ENCODE peak calls at places on chromosomes 1 and 21, in four cellular contexts. J is breast epithelium; O is CD8-positive, alpha-beta memory T cell; G is skeletal muscle cell. T is an unnamed sample.

GRCh38 chr1:85607126-85607912 is 26.8 kb downstream of the CCN1 start:
- DNase-seq in J (peak), O (no peak), G (peak), T (peak)

GRCh38 chr21:31267644-31268043 is 76.4 kb downstream of the TIAM1 start:
- DNase-seq in O (no peak), G (no peak), J (no peak), T (no peak)

GRCh38 chr1:151853411-151853930 is at the start of gene THEM5:
- DNase-seq in G (no peak), J (no peak), O (no peak), T (no peak)

GRCh38 chr1:157137051-157137772 is 983 bp downstream of the ETV3 start:
- DNase-seq in G (no peak), J (no peak), O (no peak), T (no peak)

GRCh38 chr1:179728266-179728665 is 14.8 kb upstream of the FAM163A start:
- DNase-seq in G (no peak), O (no peak), J (no peak), T (no peak)

GRCh38 chr1:181152892-181153633 is 64.6 kb downstream of the IER5 start:
- DNase-seq in G (peak), J (peak), O (no peak), T (peak)

GRCh38 chr1:52334906-52335528 is 31.0 kb downstream of the CC2D1B start:
- DNase-seq in O (no peak), G (no peak), J (no peak), T (no peak)

GRCh38 chr21:44862869-44863685 is 10.4 kb downstream of the PTTG1IP start:
- DNase-seq in O (no peak), J (no peak), G (no peak), T (no peak)

GRCh38 chr1:223001653-223002634 is 141.1 kb downstream of the TLR5 start:
- DNase-seq in G (no peak), J (no peak), O (no peak), T (no peak)

GRCh38 chr1:109814223-109814622 is 50.5 kb upstream of the EPS8L3 start:
- DNase-seq in G (no peak), J (no peak), O (no peak), T (no peak)

GRCh38 chr1:3313579-3313955 is 140.9 kb upstream of the ARHGEF16 start:
- DNase-seq in J (peak), O (no peak), G (peak), T (peak)

GRCh38 chr1:25676488-25676887 is 59.9 kb downstream of the MAN1C1 start:
- DNase-seq in O (no peak), G (no peak), J (no peak), T (no peak)

GRCh38 chr1:108107658-108108057 is 92.5 kb downstream of the SLC25A24 start:
- DNase-seq in G (peak), J (no peak), O (no peak), T (no peak)

GRCh38 chr1:111197598-111198289 is 2.7 kb downstream of the DENND2D start:
- DNase-seq in G (no peak), O (peak), J (no peak), T (no peak)

GRCh38 chr1:220921498-220921897 is 42.3 kb downstream of the HLX start:
- DNase-seq in O (no peak), G (no peak), J (no peak), T (no peak)

GRCh38 chr1:244964112-244964971 is 100.0 kb upstream of the HNRNPU start:
- DNase-seq in G (peak), J (no peak), O (peak), T (peak)

GRCh38 chr1:26913389-26913753 is 404 bp downstream of the NR0B2 start:
- DNase-seq in O (no peak), J (no peak), G (no peak), T (no peak)

GRCh38 chr1:111476761-111477309 is 3.1 kb downstream of the C1orf162 start:
- DNase-seq in O (peak), G (no peak), J (no peak), T (no peak)

GRCh38 chr1:16076003-16076870 is 2.8 kb upstream of the FAM131C start:
- DNase-seq in G (peak), J (no peak), O (no peak), T (peak)

GRCh38 chr1:187001198-187001904 is 172.6 kb downstream of the PLA2G4A start:
- DNase-seq in G (peak), J (no peak), O (no peak), T (peak)

GRCh38 chr1:192724670-192725069 is 84.2 kb upstream of the RGS2 start:
- DNase-seq in O (no peak), J (no peak), G (peak), T (peak)

GRCh38 chr21:45496968-45497845 is 45.0 kb downstream of the SLC19A1 start:
- DNase-seq in J (no peak), O (no peak), G (no peak), T (no peak)

GRCh38 chr1:12244078-12244477 is 14.2 kb downstream of the VPS13D start:
- DNase-seq in O (no peak), J (no peak), G (no peak), T (no peak)

GRCh38 chr1:175599212-175599681 is 144.1 kb downstream of the TNR start:
- DNase-seq in G (no peak), O (no peak), J (no peak), T (no peak)

GRCh38 chr1:31249854-31250253 is 10.2 kb upstream of the NKAIN1 start:
- DNase-seq in G (no peak), O (no peak), J (no peak), T (no peak)

GRCh38 chr1:92601044-92601443 is 114.3 kb upstream of the GFI1 start:
- DNase-seq in O (no peak), G (no peak), J (no peak), T (no peak)

GRCh38 chr1:53536606-53537005 is 77.4 kb downstream of the DMRTB1 start:
- DNase-seq in O (no peak), G (no peak), J (no peak), T (no peak)

GRCh38 chr1:234564035-234565029 is 45.6 kb downstream of the IRF2BP2 start:
- DNase-seq in G (peak), J (peak), O (no peak), T (peak)

GRCh38 chr1:172180886-172181285 is 239.6 kb upstream of the C1orf105 start:
- DNase-seq in J (no peak), G (no peak), O (no peak), T (no peak)

GRCh38 chr1:203479646-203480045 is 4.0 kb downstream of the PRELP start:
- DNase-seq in G (no peak), J (no peak), O (no peak), T (no peak)

GRCh38 chr1:203481186-203481585 is 5.6 kb downstream of the PRELP start:
- DNase-seq in O (no peak), J (no peak), G (no peak), T (no peak)

GRCh38 chr1:203478986-203479385 is 3.4 kb downstream of the PRELP start:
- DNase-seq in J (no peak), G (no peak), O (no peak), T (no peak)

GRCh38 chr1:203480525-203481084 is 5.0 kb downstream of the PRELP start:
- DNase-seq in G (peak), O (peak), J (peak), T (peak)

GRCh38 chr1:203480084-203480483 is 4.5 kb downstream of the PRELP start:
- DNase-seq in J (no peak), G (no peak), O (no peak), T (no peak)
- H3K4me3 ChIP-seq in J (peak), G (no peak), O (no peak), T (no peak)

DNA sequence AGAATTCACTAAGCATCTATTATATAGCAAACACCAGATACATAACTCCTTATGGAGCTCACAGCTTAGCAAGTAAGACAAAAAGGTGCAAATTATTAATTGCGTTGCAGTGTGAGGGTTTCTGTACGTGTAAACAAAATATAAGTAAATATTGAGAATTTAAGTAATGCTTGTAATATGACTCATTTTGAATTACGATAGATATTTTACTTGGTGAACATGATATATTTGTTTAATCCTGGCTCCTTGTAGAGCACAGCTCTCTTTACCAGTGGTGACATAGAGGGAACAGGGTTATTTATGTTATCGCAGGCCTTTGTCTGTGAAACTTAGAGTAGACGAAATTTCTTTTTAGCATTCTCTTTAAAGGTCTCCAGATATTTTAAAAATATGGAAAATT is 36.4 kb downstream of the LYPLAL1 start:
- DNase-seq in O (no peak), G (no peak), J (no peak), T (no peak)
- H3K4me3 ChIP-seq in O (no peak), G (no peak), J (no peak), T (no peak)

GRCh38 chr1:1309525-1310385 is 1.4 kb downstream of the PUSL1 start:
- DNase-seq in G (no peak), O (no peak), J (no peak), T (no peak)

GRCh38 chr1:1308756-1309524 is 543 bp downstream of the PUSL1 start:
- DNase-seq in G (no peak), O (no peak), J (no peak), T (no peak)

GRCh38 chr1:1311107-1312104 is 3.0 kb downstream of the PUSL1 start:
- DNase-seq in O (no peak), G (no peak), J (no peak), T (no peak)

GRCh38 chr1:1312450-1313314 is 4.3 kb downstream of the PUSL1 start:
- DNase-seq in O (no peak), G (no peak), J (no peak), T (no peak)

DNA sequence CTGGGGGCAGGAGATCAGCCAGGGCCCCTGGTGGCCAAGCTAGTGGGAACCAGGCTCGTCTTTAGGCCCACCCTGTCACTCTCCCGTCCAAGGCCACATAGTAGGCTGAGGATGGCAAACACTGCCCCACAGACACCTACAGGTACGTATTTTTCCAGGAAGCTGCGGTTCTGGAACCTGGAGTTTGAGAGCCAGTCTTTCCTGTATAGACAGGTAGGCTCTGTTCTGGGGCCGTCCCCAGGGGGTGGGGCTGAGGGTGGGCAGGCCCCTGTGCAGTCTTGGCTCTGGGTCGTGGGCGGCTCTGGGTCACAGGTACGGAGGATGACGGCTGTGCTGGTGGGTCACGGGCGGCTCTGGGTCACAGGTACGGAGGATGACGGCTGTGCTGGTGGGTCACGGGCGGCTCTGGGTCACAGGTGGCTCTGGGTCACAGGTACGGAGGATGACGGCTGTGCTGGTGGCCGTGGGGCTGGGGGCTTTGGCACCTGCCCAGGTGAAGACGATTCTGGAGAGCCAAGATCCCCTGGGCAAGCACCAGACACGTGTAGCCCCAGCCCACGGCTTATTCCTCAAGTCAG is 2.2 kb downstream of the PUSL1 start:
- DNase-seq in J (peak), G (no peak), O (no peak), T (no peak)
- H3K4me3 ChIP-seq in J (no peak), G (no peak), O (no peak), T (no peak)

GRCh38 chr1:118979754-118980270 is 8.3 kb downstream of the TBX15 start:
- DNase-seq in J (no peak), O (no peak), G (no peak), T (no peak)

GRCh38 chr1:118981436-118981835 is 6.7 kb downstream of the TBX15 start:
- DNase-seq in O (no peak), G (no peak), J (no peak), T (no peak)

GRCh38 chr1:118982281-118982680 is 5.9 kb downstream of the TBX15 start:
- DNase-seq in O (no peak), J (no peak), G (no peak), T (no peak)

GRCh38 chr1:118977591-118977990 is 10.6 kb downstream of the TBX15 start:
- DNase-seq in J (no peak), G (no peak), O (no peak), T (no peak)

GRCh38 chr1:118978914-118979701 is 9.0 kb downstream of the TBX15 start:
- DNase-seq in O (no peak), G (no peak), J (no peak), T (no peak)
- H3K4me3 ChIP-seq in O (no peak), G (peak), J (peak), T (peak)

GRCh38 chr1:120179420-120180348 is 3.4 kb upstream of the SEC22B start:
- DNase-seq in O (no peak), G (peak), J (no peak), T (peak)
- H3K4me3 ChIP-seq in O (no peak), G (peak), J (peak), T (no peak)

GRCh38 chr1:20733361-20733975 is 965 bp upstream of the SH2D5 start:
- DNase-seq in O (no peak), G (no peak), J (peak), T (no peak)
- H3K4me3 ChIP-seq in O (peak), G (no peak), J (peak), T (no peak)

GRCh38 chr1:206511362-206512064 is 4.2 kb downstream of the RASSF5 start:
- DNase-seq in G (no peak), J (no peak), O (no peak), T (no peak)
- H3K4me3 ChIP-seq in G (no peak), J (no peak), O (no peak), T (no peak)

GRCh38 chr1:184056921-184057496 is 5.5 kb downstream of the TSEN15 start:
- DNase-seq in J (no peak), O (no peak), G (no peak), T (peak)

GRCh38 chr1:184062640-184063280 is 11.2 kb downstream of the TSEN15 start:
- DNase-seq in G (no peak), O (no peak), J (no peak), T (no peak)

GRCh38 chr1:184061396-184062003 is 10.0 kb downstream of the TSEN15 start:
- DNase-seq in G (peak), J (no peak), O (no peak), T (peak)

GRCh38 chr1:184059887-184060286 is 8.4 kb downstream of the TSEN15 start:
- DNase-seq in O (no peak), J (no peak), G (no peak), T (no peak)

DNA sequence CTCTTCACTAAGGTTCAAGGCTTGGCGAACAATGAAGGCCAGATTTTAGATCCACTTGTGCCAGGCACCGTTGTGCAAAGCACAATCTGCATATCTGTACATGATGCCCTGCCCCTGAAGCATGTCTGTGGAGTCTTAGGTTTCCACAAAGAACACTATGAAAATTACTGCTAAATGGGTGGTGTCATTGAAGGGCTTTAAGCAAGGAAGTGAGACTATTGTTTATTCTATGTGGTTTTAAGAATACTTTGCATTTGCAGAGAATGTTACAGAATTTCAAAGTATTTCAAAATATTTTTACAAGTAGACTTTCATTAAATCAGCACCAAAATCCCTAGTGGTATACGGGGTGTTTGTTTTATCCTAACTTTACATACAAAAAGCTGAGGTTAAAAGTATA is 8.8 kb downstream of the TSEN15 start:
- DNase-seq in G (no peak), O (no peak), J (no peak), T (no peak)
- H3K4me3 ChIP-seq in G (no peak), O (no peak), J (no peak), T (no peak)

GRCh38 chr1:37480125-37480466 is 5.7 kb downstream of the ZC3H12A start:
- DNase-seq in G (no peak), J (no peak), O (no peak), T (no peak)
- H3K4me3 ChIP-seq in G (peak), J (peak), O (peak), T (peak)

GRCh38 chr1:43835141-43836021 is 98.2 kb upstream of the ARTN start:
- DNase-seq in G (peak), O (no peak), J (no peak), T (peak)

GRCh38 chr1:43839056-43839455 is 94.5 kb upstream of the ARTN start:
- DNase-seq in O (no peak), J (no peak), G (no peak), T (no peak)

GRCh38 chr1:43833013-43833412 is 100.6 kb upstream of the ARTN start:
- DNase-seq in G (no peak), J (no peak), O (no peak), T (no peak)

GRCh38 chr1:43834280-43835140 is 99.1 kb upstream of the ARTN start:
- DNase-seq in J (no peak), O (no peak), G (no peak), T (peak)

GRCh38 chr1:43836267-43836951 is 97.2 kb upstream of the ARTN start:
- DNase-seq in O (peak), G (no peak), J (peak), T (no peak)
- H3K4me3 ChIP-seq in O (no peak), G (no peak), J (no peak), T (no peak)